ENCODE peak calls at places on chromosome 15, in eight cellular contexts. D is thoracic aorta; A is occipital lobe; B is AG10803; Y is adipocyte; K is stomach; P is stimulated activated CD4-positive, alpha-beta T cell treated with anti-CD3 and anti-CD28 coated beads, Interleukin-1b, Interleukin-23, amount 100 ng/mL, for 1 hour; V is NCI-H345. U is an unnamed sample.
A peak's percentile ranks its signal among the peaks of the same experiment; 100 is the strongest.

GRCh38 chr15:32998182-32998581 is 196.3 kb downstream of the FMN1 start:
- DNase-seq in D (no peak), A (no peak), B (no peak), Y (no peak), K (no peak), P (no peak), V (no peak), U (no peak)

GRCh38 chr15:48494646-48495045 is 150.9 kb downstream of the FBN1 start:
- DNase-seq in D (no peak), A (no peak), B (peak; percentile 37), Y (peak; percentile 39), K (no peak), P (no peak), V (no peak), U (no peak)

GRCh38 chr15:88894348-88894818 is 961 bp downstream of the HAPLN3 start:
- DNase-seq in D (no peak), A (no peak), B (no peak), Y (no peak), K (peak; percentile 76), P (peak; percentile 81), V (no peak), U (peak; percentile 95)

GRCh38 chr15:57560976-57561711 is 30.6 kb upstream of the MYZAP start:
- DNase-seq in D (peak; percentile 23), A (peak; percentile 47), B (peak; percentile 56), Y (peak; percentile 87), K (peak; percentile 87), P (peak; percentile 27), V (peak; percentile 51), U (peak; percentile 72)

GRCh38 chr15:76217029-76217866 is 94.0 kb downstream of the ETFA start:
- DNase-seq in D (no peak), A (no peak), B (peak; percentile 35), Y (peak; percentile 28), K (no peak), P (no peak), V (no peak), U (no peak)

GRCh38 chr15:68787609-68788264 is 33.0 kb downstream of the ANP32A start:
- DNase-seq in D (no peak), A (no peak), B (no peak), Y (no peak), K (peak; percentile 69), P (no peak), V (no peak), U (no peak)

GRCh38 chr15:44726136-44726535 is 10.2 kb upstream of the TRIM69 start:
- DNase-seq in D (no peak), A (no peak), B (peak; percentile 38), Y (no peak), K (no peak), P (no peak), V (no peak), U (no peak)

GRCh38 chr15:64452988-64453688 is 7.2 kb upstream of the ZNF609 start:
- DNase-seq in D (no peak), A (no peak), B (peak; percentile 43), Y (peak; percentile 15), K (peak; percentile 76), P (no peak), V (peak; percentile 64), U (peak; percentile 65)

GRCh38 chr15:84108725-84109124 is 126.8 kb upstream of the GOLGA6L4 start:
- DNase-seq in D (no peak), A (no peak), B (peak; percentile 3), Y (no peak), K (no peak), P (no peak), V (no peak), U (peak; percentile 49)

GRCh38 chr15:41894791-41895463 is 1.1 kb upstream of the SPTBN5 start:
- DNase-seq in D (peak; percentile 55), A (peak; percentile 25), B (peak; percentile 71), Y (peak; percentile 79), K (peak; percentile 68), P (no peak), V (peak; percentile 80), U (no peak)

GRCh38 chr15:62026707-62027565 is 33.3 kb downstream of the VPS13C start:
- DNase-seq in D (no peak), A (no peak), B (no peak), Y (peak; percentile 3), K (no peak), P (no peak), V (no peak), U (no peak)

GRCh38 chr15:62665449-62665848 is 377.1 kb upstream of the TPM1 start:
- DNase-seq in D (no peak), A (no peak), B (peak; percentile 36), Y (no peak), K (no peak), P (no peak), V (no peak), U (no peak)

GRCh38 chr15:66709884-66710283 is 7.8 kb downstream of the SMAD6 start:
- DNase-seq in D (no peak), A (no peak), B (no peak), Y (no peak), K (no peak), P (no peak), V (no peak), U (no peak)

GRCh38 chr15:76107169-76107568 is 47.4 kb downstream of the TMEM266 start:
- DNase-seq in D (no peak), A (no peak), B (peak; percentile 13), Y (no peak), K (no peak), P (no peak), V (no peak), U (no peak)

GRCh38 chr15:90376789-90377188 is 11.3 kb upstream of the IQGAP1 start:
- DNase-seq in D (no peak), A (no peak), B (no peak), Y (no peak), K (peak; percentile 30), P (no peak), V (no peak), U (no peak)

GRCh38 chr15:72172796-72173195 is 24.8 kb downstream of the GRAMD2A start:
- DNase-seq in D (no peak), A (no peak), B (no peak), Y (no peak), K (no peak), P (no peak), V (no peak), U (no peak)

GRCh38 chr15:59662260-59662659 is 4.9 kb upstream of the GTF2A2 start:
- DNase-seq in D (no peak), A (no peak), B (peak; percentile 83), Y (peak; percentile 29), K (no peak), P (no peak), V (no peak), U (no peak)

GRCh38 chr15:67304778-67305177 is 50.2 kb downstream of the IQCH start:
- DNase-seq in D (no peak), A (no peak), B (no peak), Y (no peak), K (no peak), P (no peak), V (no peak), U (no peak)

GRCh38 chr15:77607111-77607893 is 25.4 kb downstream of the LINGO1 start:
- DNase-seq in D (no peak), A (peak; percentile 48), B (peak; percentile 40), Y (peak; percentile 42), K (no peak), P (no peak), V (no peak), U (peak; percentile 79)

GRCh38 chr15:78616506-78616905 is 4.3 kb downstream of the CHRNA3 start:
- DNase-seq in D (no peak), A (no peak), B (no peak), Y (no peak), K (peak; percentile 4), P (no peak), V (no peak), U (no peak)

GRCh38 chr15:52306270-52306669 is 10.7 kb upstream of the MYO5C start:
- DNase-seq in D (no peak), A (no peak), B (peak; percentile 24), Y (peak; percentile 31), K (no peak), P (no peak), V (no peak), U (no peak)

GRCh38 chr15:76904461-76905012 is 603 bp downstream of the SCAPER start:
- DNase-seq in D (no peak), A (peak; percentile 25), B (no peak), Y (peak; percentile 50), K (peak; percentile 28), P (peak; percentile 9), V (peak; percentile 33), U (peak; percentile 64)

GRCh38 chr15:49620174-49620573 is 444 bp downstream of the FAM227B start:
- DNase-seq in D (no peak), A (no peak), B (peak; percentile 67), Y (peak; percentile 69), K (no peak), P (no peak), V (no peak), U (no peak)

GRCh38 chr15:69508659-69509058 is 56.0 kb downstream of the RPLP1 start:
- DNase-seq in D (no peak), A (no peak), B (no peak), Y (no peak), K (no peak), P (no peak), V (no peak), U (peak; percentile 4)

GRCh38 chr15:64146041-64146440 is 5.5 kb upstream of the SNX22 start:
- DNase-seq in D (no peak), A (no peak), B (no peak), Y (no peak), K (no peak), P (no peak), V (no peak), U (no peak)

GRCh38 chr15:93451265-93451664 is 362.3 kb upstream of the RGMA start:
- DNase-seq in D (no peak), A (no peak), B (no peak), Y (no peak), K (no peak), P (no peak), V (no peak), U (no peak)

GRCh38 chr15:63908986-63909385 is 75.2 kb upstream of the HERC1 start:
- DNase-seq in D (no peak), A (no peak), B (peak; percentile 29), Y (peak; percentile 16), K (no peak), P (no peak), V (no peak), U (no peak)

GRCh38 chr15:99511529-99511864 is 54.3 kb upstream of the MEF2A start:
- DNase-seq in D (no peak), A (no peak), B (peak; percentile 83), Y (peak; percentile 56), K (no peak), P (no peak), V (no peak), U (no peak)

GRCh38 chr15:67048281-67049279 is 16.8 kb upstream of the SMAD3 start:
- DNase-seq in D (no peak), A (no peak), B (peak; percentile 83), Y (peak; percentile 91), K (peak; percentile 92), P (no peak), V (no peak), U (no peak)

GRCh38 chr15:91952216-91952615 is 98.7 kb downstream of the SLCO3A1 start:
- DNase-seq in D (no peak), A (no peak), B (no peak), Y (no peak), K (no peak), P (no peak), V (no peak), U (no peak)

GRCh38 chr15:27744651-27745050 is 354.5 kb downstream of the OCA2 start:
- DNase-seq in D (no peak), A (no peak), B (no peak), Y (no peak), K (no peak), P (no peak), V (no peak), U (no peak)

GRCh38 chr15:64892850-64893403 is 18.8 kb upstream of the ANKDD1A start:
- DNase-seq in D (no peak), A (no peak), B (no peak), Y (no peak), K (no peak), P (no peak), V (no peak), U (no peak)

GRCh38 chr15:89179966-89180875 is 41.2 kb downstream of the RLBP1 start:
- DNase-seq in D (no peak), A (no peak), B (no peak), Y (peak; percentile 19), K (no peak), P (no peak), V (no peak), U (no peak)

GRCh38 chr15:24784506-24784905 is 108.9 kb downstream of the NPAP1 start:
- DNase-seq in D (no peak), A (no peak), B (no peak), Y (no peak), K (no peak), P (no peak), V (no peak), U (no peak)

U was measured in HAP-1.